ENCODE peak calls at places on chromosomes 2 and 18, in nine cellular contexts. J, V, E, W, C, Z, S, D and K are unnamed samples.

GRCh38 chr18:61942072-61942471 is 49.3 kb upstream of the RNF152 start:
- DNase-seq in J (no peak), V (no peak), E (no peak), W (no peak), C (no peak), Z (no peak), S (no peak), D (no peak), K (no peak)

GRCh38 chr2:38217401-38218188 is 141.6 kb upstream of the CYP1B1 start:
- DNase-seq in J (no peak), V (no peak), E (no peak), W (no peak), C (no peak), Z (no peak), S (no peak), D (no peak), K (no peak)

GRCh38 chr2:237692601-237693079 is 65.3 kb downstream of the LRRFIP1 start:
- DNase-seq in J (peak), V (peak), E (no peak), W (no peak), C (no peak), Z (peak), S (peak), D (no peak), K (peak)

GRCh38 chr2:7428444-7429204 is 511.4 kb downstream of the RNF144A start:
- DNase-seq in J (no peak), V (no peak), E (no peak), W (no peak), C (no peak), Z (no peak), S (no peak), D (no peak), K (no peak)

GRCh38 chr2:68475110-68475509 is 7.7 kb downstream of the APLF start:
- DNase-seq in J (peak), V (no peak), E (no peak), W (no peak), C (peak), Z (no peak), S (no peak), D (no peak), K (no peak)

GRCh38 chr2:217788669-217789002 is 214.2 kb downstream of the TNS1 start:
- DNase-seq in J (no peak), V (no peak), E (no peak), W (no peak), C (no peak), Z (no peak), S (no peak), D (no peak), K (no peak)

GRCh38 chr2:233418052-233418760 is 63.9 kb downstream of the DGKD start:
- DNase-seq in J (no peak), V (no peak), E (no peak), W (no peak), C (no peak), Z (no peak), S (peak), D (no peak), K (no peak)

GRCh38 chr2:190696792-190697398 is 48.0 kb downstream of the NAB1 start:
- DNase-seq in J (peak), V (no peak), E (no peak), W (no peak), C (no peak), Z (no peak), S (no peak), D (no peak), K (no peak)

GRCh38 chr2:201643216-201643651 is at the start of gene TMEM237:
- DNase-seq in J (peak), V (peak), E (no peak), W (no peak), C (no peak), Z (peak), S (peak), D (no peak), K (peak)

GRCh38 chr2:50097118-50097517 is 934.8 kb downstream of the NRXN1 start:
- DNase-seq in J (peak), V (no peak), E (no peak), W (no peak), C (no peak), Z (no peak), S (no peak), D (no peak), K (no peak)

GRCh38 chr2:47728551-47728950 is 54.4 kb upstream of the MSH6 start:
- DNase-seq in J (no peak), V (no peak), E (no peak), W (no peak), C (no peak), Z (no peak), S (no peak), D (no peak), K (no peak)

GRCh38 chr2:64637000-64637628 is 16.6 kb downstream of the SERTAD2 start:
- DNase-seq in J (no peak), V (no peak), E (no peak), W (no peak), C (no peak), Z (no peak), S (peak), D (no peak), K (no peak)

GRCh38 chr2:182894174-182894573 is 27.7 kb upstream of the FRZB start:
- DNase-seq in J (no peak), V (no peak), E (no peak), W (no peak), C (no peak), Z (no peak), S (no peak), D (peak), K (no peak)

GRCh38 chr2:118861741-118862140 is 14.3 kb upstream of the EN1 start:
- DNase-seq in J (no peak), V (no peak), E (no peak), W (no peak), C (peak), Z (no peak), S (peak), D (no peak), K (no peak)

GRCh38 chr2:24850944-24851343 is 57.7 kb downstream of the CENPO start:
- DNase-seq in J (no peak), V (peak), E (no peak), W (no peak), C (no peak), Z (no peak), S (no peak), D (no peak), K (no peak)

GRCh38 chr2:236661064-236661761 is 91.6 kb downstream of the ACKR3 start:
- DNase-seq in J (peak), V (no peak), E (no peak), W (no peak), C (peak), Z (no peak), S (peak), D (no peak), K (peak)

GRCh38 chr18:73366713-73367112 is 498.9 kb upstream of the NETO1 start:
- DNase-seq in J (no peak), V (no peak), E (peak), W (no peak), C (peak), Z (no peak), S (no peak), D (no peak), K (no peak)

GRCh38 chr2:232571026-232571474 is 20.6 kb downstream of the EIF4E2 start:
- DNase-seq in J (no peak), V (no peak), E (no peak), W (no peak), C (no peak), Z (no peak), S (no peak), D (no peak), K (peak)

GRCh38 chr2:102581911-102582310 is 37.4 kb upstream of the SLC9A2 start:
- DNase-seq in J (no peak), V (no peak), E (no peak), W (no peak), C (no peak), Z (no peak), S (no peak), D (no peak), K (no peak)

GRCh38 chr18:63185979-63186378 is 133.6 kb downstream of the BCL2 start:
- DNase-seq in J (no peak), V (no peak), E (no peak), W (no peak), C (no peak), Z (no peak), S (no peak), D (no peak), K (no peak)

GRCh38 chr2:204560902-204561301 is 15.6 kb downstream of the PARD3B start:
- DNase-seq in J (no peak), V (no peak), E (no peak), W (no peak), C (no peak), Z (no peak), S (no peak), D (no peak), K (no peak)

GRCh38 chr2:218813771-218814460 is 17.7 kb downstream of the PRKAG3 start:
- DNase-seq in J (no peak), V (no peak), E (no peak), W (no peak), C (no peak), Z (no peak), S (no peak), D (no peak), K (no peak)

GRCh38 chr2:42832289-42832634 is 39.9 kb upstream of the HAAO start:
- DNase-seq in J (no peak), V (no peak), E (no peak), W (no peak), C (no peak), Z (no peak), S (no peak), D (no peak), K (no peak)
- TF ChIP-seq CTCF in J (no peak), V (no peak), E (no peak), W (no peak), C (no peak), Z (no peak), S (no peak), D (no peak), K (no peak)

GRCh38 chr2:2547911-2548310 is 216.8 kb upstream of the MYT1L start:
- DNase-seq in J (no peak), V (no peak), E (no peak), W (no peak), C (no peak), Z (no peak), S (peak), D (no peak), K (no peak)

GRCh38 chr2:2550856-2551255 is 219.8 kb upstream of the MYT1L start:
- DNase-seq in J (no peak), V (no peak), E (no peak), W (no peak), C (no peak), Z (no peak), S (peak), D (no peak), K (no peak)

GRCh38 chr2:2542966-2543555 is 212.0 kb upstream of the MYT1L start:
- DNase-seq in J (no peak), V (no peak), E (no peak), W (no peak), C (no peak), Z (no peak), S (peak), D (no peak), K (no peak)

GRCh38 chr2:2546046-2546445 is 215.0 kb upstream of the MYT1L start:
- DNase-seq in J (no peak), V (no peak), E (no peak), W (no peak), C (no peak), Z (no peak), S (no peak), D (no peak), K (no peak)

DNA sequence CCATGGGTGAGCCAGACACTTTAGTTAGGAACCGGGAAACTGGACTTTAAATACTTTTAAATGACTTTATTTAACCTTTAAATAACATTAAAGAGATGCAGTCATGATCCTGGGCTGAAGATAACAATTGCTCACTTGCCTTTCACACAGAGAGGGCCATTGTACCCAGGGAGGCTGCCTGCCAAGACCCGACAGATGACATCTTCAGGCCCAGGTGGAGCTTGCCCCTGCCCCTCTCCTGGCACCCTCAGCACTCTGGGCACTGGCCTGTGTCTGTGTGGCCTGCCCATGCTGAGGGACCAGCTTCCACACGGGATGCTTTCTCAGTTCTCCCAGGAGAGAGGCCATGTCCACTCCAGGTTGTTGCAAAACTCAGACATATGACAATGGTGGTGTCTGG is 216.4 kb upstream of the MYT1L start:
- DNase-seq in J (no peak), V (no peak), E (no peak), W (no peak), C (no peak), Z (no peak), S (peak), D (no peak), K (no peak)
- H3K4me3 ChIP-seq in J (no peak), V (no peak), E (no peak), W (no peak), C (no peak), Z (no peak), S (no peak), D (no peak), K (no peak)

GRCh38 chr2:178069551-178069950 is 3.0 kb downstream of the PDE11A start:
- DNase-seq in J (no peak), V (no peak), E (no peak), W (no peak), C (no peak), Z (no peak), S (no peak), D (no peak), K (no peak)
- TF ChIP-seq CTCF in J (peak), V (peak), E (no peak), W (no peak), C (no peak), Z (no peak), S (no peak), D (no peak), K (no peak)

DNA sequence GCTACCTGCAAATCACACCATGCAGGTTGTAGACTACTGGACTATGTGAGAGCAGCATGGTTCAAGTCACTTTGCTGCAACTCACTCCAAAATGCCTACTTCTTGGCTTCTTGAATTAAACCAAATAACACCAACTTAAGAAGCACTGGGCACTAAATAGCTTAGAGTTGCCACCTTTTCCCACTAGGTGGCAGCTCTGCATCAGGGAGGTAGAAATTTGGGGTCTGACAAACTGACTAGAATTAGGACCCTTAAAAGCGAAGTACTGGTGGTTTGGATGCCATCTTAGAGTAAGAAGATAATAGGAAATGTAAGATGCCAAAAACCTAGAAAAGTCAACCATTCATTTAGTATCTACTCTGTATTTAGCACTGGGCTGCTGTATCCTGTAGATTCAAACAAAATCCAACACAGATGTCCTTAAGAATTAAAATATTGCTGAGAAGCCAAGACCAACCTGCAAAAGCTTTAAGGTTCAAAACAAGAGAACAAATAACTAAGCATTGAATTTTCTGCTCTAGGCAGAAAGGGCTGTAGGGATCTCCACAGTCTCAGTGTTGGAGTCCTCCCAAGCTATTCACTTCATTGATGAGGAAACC is 65.5 kb downstream of the CCBE1 start:
- DNase-seq in J (peak), V (no peak), E (peak), W (no peak), C (peak), Z (no peak), S (no peak), D (no peak), K (peak)
- H3K4me3 ChIP-seq in J (no peak), V (no peak), E (no peak), W (no peak), C (no peak), Z (no peak), S (no peak), D (no peak), K (no peak)

DNA sequence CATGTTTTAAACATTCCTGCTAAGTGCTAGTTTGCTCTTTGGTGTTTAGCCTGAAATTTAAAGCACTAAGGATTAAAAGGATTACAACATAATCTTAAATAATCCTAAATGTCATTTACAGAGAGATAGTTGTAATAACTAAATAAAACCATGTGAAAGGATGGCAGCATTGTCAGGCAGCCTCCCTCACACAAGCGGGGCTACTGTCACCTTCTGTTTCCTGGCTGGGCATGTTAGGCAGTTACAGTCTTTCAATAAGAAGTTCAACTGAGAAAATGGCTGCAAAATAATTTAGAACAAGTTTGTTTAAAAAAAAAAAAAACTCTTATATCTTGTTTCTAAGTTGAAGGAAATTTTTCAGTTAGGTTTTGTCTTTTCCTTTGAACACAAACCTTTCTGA is 124.9 kb downstream of the ARHGAP15 start:
- DNase-seq in J (no peak), V (no peak), E (no peak), W (no peak), C (no peak), Z (no peak), S (no peak), D (no peak), K (no peak)
- TF ChIP-seq CTCF in J (no peak), V (no peak), E (no peak), W (no peak), C (no peak), Z (no peak), S (no peak), D (no peak), K (no peak)

GRCh38 chr18:48991299-48992055 is 40.7 kb upstream of the SMAD7 start:
- DNase-seq in J (no peak), V (no peak), E (no peak), W (no peak), C (no peak), Z (no peak), S (no peak), D (no peak), K (no peak)

GRCh38 chr18:48992133-48992532 is 41.4 kb upstream of the SMAD7 start:
- DNase-seq in J (no peak), V (no peak), E (no peak), W (no peak), C (no peak), Z (no peak), S (no peak), D (no peak), K (no peak)

GRCh38 chr18:48988508-48989303 is 37.9 kb upstream of the SMAD7 start:
- DNase-seq in J (no peak), V (no peak), E (no peak), W (no peak), C (no peak), Z (peak), S (no peak), D (no peak), K (no peak)

GRCh38 chr18:48989304-48990284 is 38.8 kb upstream of the SMAD7 start:
- DNase-seq in J (no peak), V (no peak), E (peak), W (no peak), C (peak), Z (peak), S (no peak), D (no peak), K (no peak)

DNA sequence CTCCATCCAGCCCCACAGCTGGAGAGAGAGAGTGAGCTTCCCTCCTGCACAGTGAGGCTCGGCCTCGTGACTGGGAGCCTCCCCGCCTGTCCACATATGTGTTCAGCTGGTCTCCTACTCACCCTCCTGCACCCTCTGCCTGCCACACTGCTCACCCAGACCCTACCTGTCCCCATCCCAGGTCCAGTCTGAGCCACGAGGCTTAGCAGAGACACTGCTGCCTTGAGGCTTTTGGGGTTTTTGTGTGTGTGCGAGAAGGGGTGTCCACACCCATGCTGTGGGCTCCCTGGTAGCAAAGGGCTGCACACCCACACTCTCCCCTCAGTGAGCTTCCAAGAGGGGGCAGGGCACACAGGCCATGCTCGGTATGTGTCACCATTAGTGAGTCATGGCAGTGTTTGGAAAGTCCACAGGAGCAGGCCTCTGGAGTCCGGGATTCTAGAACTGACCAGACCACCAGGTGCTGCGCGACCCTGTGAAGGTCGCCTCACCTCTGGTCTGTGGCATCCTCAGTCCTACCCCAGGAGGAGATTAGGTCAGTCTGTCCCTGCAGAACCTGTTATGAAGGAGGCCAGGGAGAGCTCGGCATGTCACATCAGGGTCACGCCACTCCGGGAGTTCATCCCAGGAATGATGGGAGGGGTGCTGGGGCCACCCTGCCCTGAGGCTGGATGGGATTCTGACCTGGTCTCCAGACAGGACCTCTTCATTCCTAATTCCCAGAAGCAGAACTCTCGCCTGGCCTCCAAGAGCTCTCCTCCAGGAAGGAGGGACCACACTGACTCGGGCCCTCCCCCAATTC is 39.9 kb upstream of the SMAD7 start:
- DNase-seq in J (peak), V (no peak), E (peak), W (no peak), C (peak), Z (no peak), S (no peak), D (no peak), K (no peak)
- H3K4me3 ChIP-seq in J (no peak), V (no peak), E (no peak), W (no peak), C (no peak), Z (no peak), S (no peak), D (no peak), K (no peak)

DNA sequence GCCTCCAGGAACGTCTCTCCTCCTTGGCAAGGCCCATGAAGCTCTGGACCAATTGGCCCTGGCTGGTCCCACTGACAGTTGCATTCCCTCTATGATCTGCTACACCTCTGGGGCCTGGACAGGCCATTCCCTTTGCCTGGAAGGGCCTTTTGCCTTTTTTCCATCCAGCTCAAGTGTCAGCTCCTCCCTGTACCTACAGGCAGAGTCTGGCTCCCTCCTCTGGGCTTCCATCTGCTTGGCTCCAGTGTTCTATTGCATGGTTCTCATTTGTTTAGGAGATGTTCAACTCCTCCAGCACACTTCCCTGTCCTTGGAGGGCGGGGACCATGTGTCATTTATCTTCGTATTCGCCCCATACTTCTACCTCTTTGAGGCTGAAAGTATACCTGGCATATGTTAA is 61.1 kb downstream of the PRKCE start:
- DNase-seq in J (no peak), V (no peak), E (no peak), W (no peak), C (no peak), Z (no peak), S (no peak), D (no peak), K (no peak)
- TF ChIP-seq CTCF in J (no peak), V (no peak), E (no peak), W (no peak), C (peak), Z (no peak), S (no peak), D (no peak), K (no peak)

GRCh38 chr18:31659574-31660149 is 24.7 kb downstream of the B4GALT6 start:
- DNase-seq in J (no peak), V (no peak), E (no peak), W (no peak), C (no peak), Z (no peak), S (no peak), D (no peak), K (no peak)
- H3K4me3 ChIP-seq in J (no peak), V (no peak), E (no peak), W (no peak), C (no peak), Z (no peak), S (no peak), D (no peak), K (no peak)